ENCODE peak calls at places on chromosomes 1 and 21, in five cellular contexts. H is T-helper 17 cell; N is kidney tubule cell; P is stimulated activated CD4-positive, alpha-beta T cell treated with anti-CD3 and anti-CD28 coated beads, Interleukin-2, amount 100 ng/mL, for 48 hours; K is left ventricle myocardium superior. L is an unnamed sample.

GRCh38 chr1:54109131-54110105 is 43.4 kb downstream of the CDCP2 start:
- DNase-seq in H (no peak), N (no peak), P (no peak), K (no peak), L (no peak)

GRCh38 chr21:29033871-29034270 is 9.4 kb downstream of the USP16 start:
- DNase-seq in H (no peak), N (no peak), P (no peak), K (no peak), L (no peak)

GRCh38 chr1:71521655-71522264 is 440.9 kb upstream of the ZRANB2 start:
- DNase-seq in H (no peak), N (peak; percentile 39), P (no peak), K (peak; percentile 33), L (no peak)

GRCh38 chr1:13780780-13781179 is 80.8 kb downstream of the PRDM2 start:
- DNase-seq in H (no peak), N (no peak), P (no peak), K (no peak), L (no peak)

GRCh38 chr1:78370779-78371482 is 119.8 kb upstream of the PTGFR start:
- DNase-seq in H (no peak), N (peak; percentile 40), P (no peak), K (no peak), L (no peak)

GRCh38 chr21:45515241-45516061 is 26.8 kb downstream of the SLC19A1 start:
- DNase-seq in H (no peak), N (no peak), P (no peak), K (peak; percentile 26), L (no peak)

GRCh38 chr1:226575436-226576390 is 27.1 kb downstream of the STUM start:
- DNase-seq in H (no peak), N (no peak), P (no peak), K (peak; percentile 41), L (no peak)

GRCh38 chr21:34078915-34079314 is 5.5 kb downstream of the MRPS6 start:
- DNase-seq in H (no peak), N (peak; percentile 34), P (no peak), K (no peak), L (no peak)

GRCh38 chr1:204466416-204467405 is 27.9 kb downstream of the PIK3C2B start:
- DNase-seq in H (no peak), N (no peak), P (no peak), K (peak; percentile 62), L (no peak)

GRCh38 chr1:113073457-113073950 is 506 bp downstream of the LRIG2 start:
- DNase-seq in H (no peak), N (peak; percentile 57), P (no peak), K (no peak), L (no peak)

GRCh38 chr1:44881011-44881632 is 38.1 kb upstream of the PTCH2 start:
- DNase-seq in H (no peak), N (peak; percentile 47), P (no peak), K (no peak), L (no peak)

GRCh38 chr21:26756491-26757159 is 88.6 kb downstream of the ADAMTS1 start:
- DNase-seq in H (no peak), N (peak; percentile 97), P (no peak), K (no peak), L (no peak)

GRCh38 chr1:150213170-150214098 is 22.5 kb downstream of the ANP32E start:
- DNase-seq in H (peak; percentile 82), N (peak; percentile 93), P (peak; percentile 85), K (peak; percentile 97), L (peak; percentile 78)

GRCh38 chr1:87278791-87279190 is 49.9 kb upstream of the LMO4 start:
- DNase-seq in H (no peak), N (no peak), P (no peak), K (no peak), L (no peak)

GRCh38 chr1:18722270-18722669 is 91.6 kb downstream of the PAX7 start:
- DNase-seq in H (no peak), N (no peak), P (no peak), K (no peak), L (no peak)

GRCh38 chr1:23167353-23168078 is 1.1 kb downstream of the LUZP1 start:
- DNase-seq in H (peak; percentile 34), N (peak; percentile 52), P (no peak), K (peak; percentile 68), L (peak; percentile 21)

GRCh38 chr21:38979271-38980196 is 173.8 kb downstream of the ETS2 start:
- DNase-seq in H (no peak), N (peak; percentile 51), P (no peak), K (no peak), L (no peak)

GRCh38 chr1:63920154-63921117 is 146.6 kb downstream of the ROR1 start:
- DNase-seq in H (no peak), N (peak; percentile 98), P (no peak), K (no peak), L (no peak)

GRCh38 chr1:155695107-155695506 is 6.2 kb downstream of the DAP3 start:
- DNase-seq in H (no peak), N (no peak), P (no peak), K (no peak), L (no peak)

GRCh38 chr1:47405697-47406096 is 10.4 kb upstream of the FOXE3 start:
- DNase-seq in H (no peak), N (no peak), P (no peak), K (no peak), L (no peak)

L was measured in T-helper 22 cell.